ENCODE peak calls at places on chromosomes 11 and 22, in nine cellular contexts. One of them, this sample, is unnamed.

GRCh38 chr11:12362857-12363256 is 14.5 kb upstream of the PARVA start:
- DNase-seq in endothelial cell of umbilical vein: no peak
- DNase-seq in HCT116: no peak
- DNase-seq in H1: no peak
- DNase-seq in K562: no peak
- DNase-seq in NB4: no peak
- DNase-seq in A549: no peak
- DNase-seq in HepG2: no peak
- DNase-seq in WTC11: no peak
- DNase-seq in this sample: no peak

GRCh38 chr11:129323896-129324522 is 51.6 kb upstream of the BARX2 start:
- DNase-seq in endothelial cell of umbilical vein: no peak
- DNase-seq in HCT116: no peak
- DNase-seq in H1: no peak
- DNase-seq in K562: no peak
- DNase-seq in NB4: peak; percentile 91
- DNase-seq in A549: peak; percentile 47
- DNase-seq in HepG2: peak; percentile 37
- DNase-seq in WTC11: no peak
- DNase-seq in this sample: no peak

GRCh38 chr22:29030618-29031235 is 30.9 kb downstream of the C22orf31 start:
- DNase-seq in endothelial cell of umbilical vein: peak; percentile 82
- DNase-seq in HCT116: peak; percentile 89
- DNase-seq in H1: no peak
- DNase-seq in K562: peak; percentile 67
- DNase-seq in NB4: no peak
- DNase-seq in A549: peak; percentile 82
- DNase-seq in HepG2: peak; percentile 93
- DNase-seq in WTC11: peak; percentile 71
- DNase-seq in this sample: peak; percentile 94

GRCh38 chr22:42376721-42377177 is 55.5 kb downstream of the NFAM1 start:
- DNase-seq in endothelial cell of umbilical vein: no peak
- DNase-seq in HCT116: no peak
- DNase-seq in H1: no peak
- DNase-seq in K562: peak; percentile 37
- DNase-seq in NB4: no peak
- DNase-seq in A549: no peak
- DNase-seq in HepG2: no peak
- DNase-seq in WTC11: peak; percentile 65
- DNase-seq in this sample: peak; percentile 81

GRCh38 chr22:32811788-32812187 is 10.3 kb downstream of the TIMP3 start:
- DNase-seq in endothelial cell of umbilical vein: no peak
- DNase-seq in HCT116: no peak
- DNase-seq in H1: no peak
- DNase-seq in K562: no peak
- DNase-seq in NB4: no peak
- DNase-seq in A549: no peak
- DNase-seq in HepG2: no peak
- DNase-seq in WTC11: no peak
- DNase-seq in this sample: no peak

GRCh38 chr11:12213920-12214319 is 103.5 kb downstream of the MICAL2 start:
- DNase-seq in endothelial cell of umbilical vein: peak; percentile 34
- DNase-seq in HCT116: no peak
- DNase-seq in H1: no peak
- DNase-seq in K562: no peak
- DNase-seq in NB4: no peak
- DNase-seq in A549: no peak
- DNase-seq in HepG2: no peak
- DNase-seq in WTC11: no peak
- DNase-seq in this sample: no peak

GRCh38 chr11:116605543-116605942 is 167.2 kb downstream of the BUD13 start:
- DNase-seq in endothelial cell of umbilical vein: peak; percentile 60
- DNase-seq in HCT116: peak; percentile 32
- DNase-seq in H1: peak; percentile 58
- DNase-seq in K562: peak; percentile 40
- DNase-seq in NB4: peak; percentile 65
- DNase-seq in A549: peak; percentile 35
- DNase-seq in HepG2: peak; percentile 58
- DNase-seq in WTC11: peak; percentile 95
- DNase-seq in this sample: no peak

GRCh38 chr11:56172256-56172835 is 4.1 kb upstream of the OR5J2 start:
- DNase-seq in endothelial cell of umbilical vein: no peak
- DNase-seq in HCT116: no peak
- DNase-seq in H1: no peak
- DNase-seq in K562: no peak
- DNase-seq in NB4: no peak
- DNase-seq in A549: no peak
- DNase-seq in HepG2: no peak
- DNase-seq in WTC11: no peak
- DNase-seq in this sample: no peak

GRCh38 chr11:77151804-77152513 is 23.9 kb downstream of the MYO7A start:
- DNase-seq in endothelial cell of umbilical vein: no peak
- DNase-seq in HCT116: no peak
- DNase-seq in H1: no peak
- DNase-seq in K562: no peak
- DNase-seq in NB4: peak; percentile 94
- DNase-seq in A549: no peak
- DNase-seq in HepG2: no peak
- DNase-seq in WTC11: no peak
- DNase-seq in this sample: no peak

GRCh38 chr11:118910309-118911112 is 15.2 kb downstream of the BCL9L start:
- DNase-seq in endothelial cell of umbilical vein: peak; percentile 44
- DNase-seq in HCT116: no peak
- DNase-seq in H1: no peak
- DNase-seq in K562: peak; percentile 81
- DNase-seq in NB4: no peak
- DNase-seq in A549: peak; percentile 75
- DNase-seq in HepG2: peak; percentile 75
- DNase-seq in WTC11: peak; percentile 80
- DNase-seq in this sample: no peak

GRCh38 chr11:59144096-59144495 is 1.4 kb downstream of the FAM111A start:
- DNase-seq in endothelial cell of umbilical vein: peak; percentile 42
- DNase-seq in HCT116: no peak
- DNase-seq in H1: no peak
- DNase-seq in K562: no peak
- DNase-seq in NB4: peak; percentile 30
- DNase-seq in A549: no peak
- DNase-seq in HepG2: no peak
- DNase-seq in WTC11: no peak
- DNase-seq in this sample: no peak

GRCh38 chr22:44424867-44425351 is 73.1 kb downstream of the RTL6 start:
- DNase-seq in endothelial cell of umbilical vein: no peak
- DNase-seq in HCT116: no peak
- DNase-seq in H1: no peak
- DNase-seq in K562: no peak
- DNase-seq in NB4: no peak
- DNase-seq in A549: no peak
- DNase-seq in HepG2: no peak
- DNase-seq in WTC11: no peak
- DNase-seq in this sample: peak; percentile 7

GRCh38 chr11:61969838-61970452 is 2.5 kb upstream of the FTH1 start:
- DNase-seq in endothelial cell of umbilical vein: peak; percentile 86
- DNase-seq in HCT116: no peak
- DNase-seq in H1: no peak
- DNase-seq in K562: no peak
- DNase-seq in NB4: peak; percentile 91
- DNase-seq in A549: peak; percentile 57
- DNase-seq in HepG2: no peak
- DNase-seq in WTC11: no peak
- DNase-seq in this sample: no peak

GRCh38 chr22:42283288-42284229 is 13.1 kb upstream of the TCF20 start:
- DNase-seq in endothelial cell of umbilical vein: no peak
- DNase-seq in HCT116: no peak
- DNase-seq in H1: no peak
- DNase-seq in K562: no peak
- DNase-seq in NB4: peak; percentile 33
- DNase-seq in A549: no peak
- DNase-seq in HepG2: no peak
- DNase-seq in WTC11: no peak
- DNase-seq in this sample: peak; percentile 48

GRCh38 chr11:109704432-109704831 is 282.4 kb downstream of the C11orf87 start:
- DNase-seq in endothelial cell of umbilical vein: no peak
- DNase-seq in HCT116: no peak
- DNase-seq in H1: no peak
- DNase-seq in K562: no peak
- DNase-seq in NB4: no peak
- DNase-seq in A549: no peak
- DNase-seq in HepG2: no peak
- DNase-seq in WTC11: no peak
- DNase-seq in this sample: no peak

GRCh38 chr22:33472462-33473344 is 414.5 kb upstream of the SYN3 start:
- DNase-seq in endothelial cell of umbilical vein: no peak
- DNase-seq in HCT116: no peak
- DNase-seq in H1: no peak
- DNase-seq in K562: no peak
- DNase-seq in NB4: no peak
- DNase-seq in A549: no peak
- DNase-seq in HepG2: no peak
- DNase-seq in WTC11: no peak
- DNase-seq in this sample: no peak

GRCh38 chr11:69352715-69353325 is 58.9 kb downstream of the MYEOV start:
- DNase-seq in endothelial cell of umbilical vein: peak; percentile 96
- DNase-seq in HCT116: peak; percentile 54
- DNase-seq in H1: peak; percentile 21
- DNase-seq in K562: no peak
- DNase-seq in NB4: peak; percentile 53
- DNase-seq in A549: peak; percentile 65
- DNase-seq in HepG2: no peak
- DNase-seq in WTC11: no peak
- DNase-seq in this sample: no peak

GRCh38 chr11:131969261-131969660 is 598.8 kb downstream of the NTM start:
- DNase-seq in endothelial cell of umbilical vein: no peak
- DNase-seq in HCT116: no peak
- DNase-seq in H1: no peak
- DNase-seq in K562: no peak
- DNase-seq in NB4: no peak
- DNase-seq in A549: no peak
- DNase-seq in HepG2: no peak
- DNase-seq in WTC11: no peak
- DNase-seq in this sample: no peak

GRCh38 chr11:130846606-130847005 is 69.7 kb downstream of the SNX19 start:
- DNase-seq in endothelial cell of umbilical vein: no peak
- DNase-seq in HCT116: no peak
- DNase-seq in H1: no peak
- DNase-seq in K562: no peak
- DNase-seq in NB4: no peak
- DNase-seq in A549: peak; percentile 4
- DNase-seq in HepG2: peak; percentile 20
- DNase-seq in WTC11: no peak
- DNase-seq in this sample: no peak

GRCh38 chr11:94809251-94809650 is 41.1 kb downstream of the AMOTL1 start:
- DNase-seq in endothelial cell of umbilical vein: no peak
- DNase-seq in HCT116: no peak
- DNase-seq in H1: no peak
- DNase-seq in K562: no peak
- DNase-seq in NB4: no peak
- DNase-seq in A549: no peak
- DNase-seq in HepG2: no peak
- DNase-seq in WTC11: no peak
- DNase-seq in this sample: no peak

GRCh38 chr22:22945195-22945594 is 57.6 kb downstream of the IGLL5 start:
- DNase-seq in endothelial cell of umbilical vein: no peak
- DNase-seq in HCT116: no peak
- DNase-seq in H1: no peak
- DNase-seq in K562: no peak
- DNase-seq in NB4: no peak
- DNase-seq in A549: no peak
- DNase-seq in HepG2: no peak
- DNase-seq in WTC11: no peak
- DNase-seq in this sample: no peak
- TF ChIP-seq MAX in endothelial cell of umbilical vein: no peak
- TF ChIP-seq MAX in HCT116: no peak
- TF ChIP-seq MAX in H1: no peak
- TF ChIP-seq MAX in K562: no peak
- TF ChIP-seq MAX in NB4: no peak
- TF ChIP-seq MAX in A549: no peak
- TF ChIP-seq MAX in HepG2: no peak
- TF ChIP-seq MAX in WTC11: no peak
- TF ChIP-seq MAX in this sample: no peak

GRCh38 chr22:26842103-26842502 is 184.7 kb downstream of the MIAT start:
- DNase-seq in endothelial cell of umbilical vein: no peak
- DNase-seq in HCT116: no peak
- DNase-seq in H1: no peak
- DNase-seq in K562: no peak
- DNase-seq in NB4: no peak
- DNase-seq in A549: no peak
- DNase-seq in HepG2: no peak
- DNase-seq in WTC11: no peak
- DNase-seq in this sample: no peak
- TF ChIP-seq MAX in endothelial cell of umbilical vein: no peak
- TF ChIP-seq MAX in HCT116: no peak
- TF ChIP-seq MAX in H1: no peak
- TF ChIP-seq MAX in K562: no peak
- TF ChIP-seq MAX in NB4: no peak
- TF ChIP-seq MAX in A549: no peak
- TF ChIP-seq MAX in HepG2: no peak
- TF ChIP-seq MAX in WTC11: no peak
- TF ChIP-seq MAX in this sample: no peak

DNA sequence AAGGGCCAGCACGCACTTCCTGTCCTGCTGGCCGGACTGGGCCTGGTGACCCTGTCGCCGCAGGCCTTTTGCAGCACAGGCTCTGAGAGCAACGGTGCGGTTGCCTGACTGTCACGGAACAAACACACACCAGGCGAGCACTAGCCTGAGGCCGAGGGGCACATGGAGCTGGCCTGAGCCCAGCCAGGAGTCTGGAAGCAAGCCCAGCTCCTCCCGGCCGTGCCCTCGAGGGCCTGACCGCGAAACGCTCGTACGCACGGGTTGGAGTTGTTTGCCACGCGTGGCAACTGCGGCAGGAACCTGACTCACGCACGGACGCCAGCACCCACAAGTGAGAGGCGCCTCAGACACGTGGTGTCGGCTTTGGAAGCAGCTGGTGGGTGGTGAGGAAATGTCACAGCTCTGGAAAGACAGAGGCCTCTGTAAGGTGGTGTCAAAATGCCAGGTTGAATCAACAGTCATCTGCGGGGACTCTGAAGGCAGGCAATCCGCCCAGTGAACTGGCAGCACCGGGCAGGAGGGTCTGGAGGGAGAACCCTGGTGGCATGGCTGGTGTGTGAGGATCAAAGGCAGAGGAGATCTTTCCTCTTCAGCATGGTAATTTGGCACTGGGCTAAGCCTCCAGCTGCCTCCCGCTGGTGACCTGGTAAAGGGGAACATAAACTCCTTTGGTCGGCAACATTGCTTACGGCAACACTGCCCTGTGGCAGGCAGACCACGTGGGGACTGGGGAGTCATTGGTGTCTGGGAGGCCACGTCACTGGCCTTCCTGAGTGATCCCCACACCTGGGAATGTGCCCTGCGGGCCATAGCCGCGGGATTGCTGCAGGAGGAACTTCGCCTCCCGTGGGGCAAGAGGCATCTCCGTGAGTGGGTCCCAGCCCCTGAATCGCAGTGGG is 15.3 kb upstream of the IL17REL start:
- DNase-seq in endothelial cell of umbilical vein: no peak
- DNase-seq in HCT116: no peak
- DNase-seq in H1: no peak
- DNase-seq in K562: no peak
- DNase-seq in NB4: peak; percentile 30
- DNase-seq in A549: peak; percentile 61
- DNase-seq in HepG2: no peak
- DNase-seq in WTC11: no peak
- DNase-seq in this sample: peak; percentile 84
- TF ChIP-seq MAX in endothelial cell of umbilical vein: no peak
- TF ChIP-seq MAX in HCT116: no peak
- TF ChIP-seq MAX in H1: no peak
- TF ChIP-seq MAX in K562: no peak
- TF ChIP-seq MAX in NB4: no peak
- TF ChIP-seq MAX in A549: peak; percentile 40
- TF ChIP-seq MAX in HepG2: no peak
- TF ChIP-seq MAX in WTC11: no peak
- TF ChIP-seq MAX in this sample: no peak

GRCh38 chr11:103297900-103298299 is 188.7 kb downstream of the DYNC2H1 start:
- DNase-seq in endothelial cell of umbilical vein: no peak
- DNase-seq in HCT116: no peak
- DNase-seq in H1: no peak
- DNase-seq in K562: no peak
- DNase-seq in NB4: no peak
- DNase-seq in A549: no peak
- DNase-seq in HepG2: no peak
- DNase-seq in WTC11: no peak
- DNase-seq in this sample: no peak
- TF ChIP-seq MAX in endothelial cell of umbilical vein: no peak
- TF ChIP-seq MAX in HCT116: no peak
- TF ChIP-seq MAX in H1: no peak
- TF ChIP-seq MAX in K562: no peak
- TF ChIP-seq MAX in NB4: no peak
- TF ChIP-seq MAX in A549: no peak
- TF ChIP-seq MAX in HepG2: no peak
- TF ChIP-seq MAX in WTC11: no peak
- TF ChIP-seq MAX in this sample: no peak